ENCODE peak calls at places on chromosomes 3 and 15, in six cellular contexts. F is hepatic stellate cell, M is choroid plexus epithelial cell, V is NCI-H446 treated with DMSO at 0.1 percent for 48 hours, I is renal cortical epithelial cell, L is iris pigment epithelial cell. T is an unnamed sample.

GRCh38 chr3:50624634-50625033 is 7.7 kb downstream of the MAPKAPK3 start:
- DNase-seq in V (no peak), L (no peak), F (no peak), I (peak; percentile 68), M (peak; percentile 9), T (no peak)

GRCh38 chr3:8457039-8457438 is 44.6 kb upstream of the LMCD1 start:
- DNase-seq in I (no peak), V (no peak), F (peak; percentile 28), M (peak; percentile 55), L (peak; percentile 25), T (no peak)

GRCh38 chr15:44148580-44148979 is 46.5 kb downstream of the FRMD5 start:
- DNase-seq in M (no peak), I (no peak), F (no peak), V (no peak), L (no peak), T (no peak)

GRCh38 chr3:128734523-128735189 is 8.7 kb downstream of the RAB7A start:
- DNase-seq in L (peak; percentile 30), I (no peak), F (no peak), V (no peak), M (no peak), T (no peak)

GRCh38 chr3:132421832-132422231 is 4.5 kb downstream of the DNAJC13 start:
- DNase-seq in M (peak; percentile 41), V (no peak), L (peak; percentile 54), F (peak; percentile 44), I (peak; percentile 83), T (no peak)

GRCh38 chr15:78301813-78302212 is 2.4 kb upstream of the SKIC8 start:
- DNase-seq in F (no peak), I (peak; percentile 59), M (peak; percentile 58), V (no peak), L (peak; percentile 26), T (no peak)

GRCh38 chr3:127226946-127227842 is 34.3 kb downstream of the PRR23E start:
- DNase-seq in I (no peak), F (no peak), L (no peak), M (no peak), V (no peak), T (peak; percentile 57)

GRCh38 chr3:107796786-107797185 is 274.0 kb downstream of the BBX start:
- DNase-seq in F (no peak), M (peak; percentile 93), L (peak; percentile 94), I (peak; percentile 92), V (no peak), T (no peak)

GRCh38 chr3:178155521-178155920 is 380.7 kb upstream of the KCNMB2 start:
- DNase-seq in M (no peak), L (no peak), V (no peak), I (peak; percentile 26), F (no peak), T (no peak)

GRCh38 chr15:93038064-93038705 is 50.8 kb downstream of the RGMA start:
- DNase-seq in I (no peak), L (no peak), M (no peak), V (no peak), F (no peak), T (no peak)

GRCh38 chr3:124229836-124230235 is 237.9 kb upstream of the ROPN1 start:
- DNase-seq in M (no peak), L (no peak), I (no peak), F (no peak), V (no peak), T (no peak)

GRCh38 chr3:125958511-125959316 is 10.3 kb upstream of the ROPN1B start:
- DNase-seq in I (no peak), F (no peak), V (no peak), L (no peak), M (no peak), T (no peak)

GRCh38 chr15:25170113-25170731 is 215.4 kb downstream of the SNRPN start:
- DNase-seq in V (no peak), I (no peak), L (no peak), M (no peak), F (no peak), T (no peak)

GRCh38 chr3:165195628-165196576 is at the start of gene SLITRK3:
- DNase-seq in I (no peak), L (no peak), M (no peak), F (no peak), V (no peak), T (no peak)

GRCh38 chr3:138461246-138461645 is 26.8 kb downstream of the ESYT3 start:
- DNase-seq in M (no peak), L (peak; percentile 12), F (peak; percentile 46), V (no peak), I (peak; percentile 56), T (no peak)

GRCh38 chr15:101256756-101257155 is 4.9 kb upstream of the CHSY1 start:
- DNase-seq in L (no peak), V (no peak), I (no peak), M (no peak), F (no peak), T (no peak)

GRCh38 chr15:68561146-68561545 is 17.6 kb upstream of the CORO2B start:
- DNase-seq in M (no peak), L (no peak), V (peak; percentile 41), I (no peak), F (no peak), T (no peak)

GRCh38 chr3:113234688-113235260 is 23.4 kb downstream of the BOC start:
- DNase-seq in I (peak; percentile 51), M (peak; percentile 19), L (no peak), V (no peak), F (peak; percentile 12), T (no peak)

GRCh38 chr3:87025636-87026035 is 34.7 kb upstream of the VGLL3 start:
- DNase-seq in I (no peak), V (no peak), F (no peak), M (peak; percentile 20), L (no peak), T (no peak)

GRCh38 chr15:29183071-29183831 is 86.4 kb downstream of the NSMCE3 start:
- DNase-seq in F (no peak), I (peak; percentile 18), V (no peak), M (no peak), L (peak; percentile 7), T (peak; percentile 7)

GRCh38 chr3:46378426-46378942 is 7.7 kb downstream of the CCR5 start:
- DNase-seq in V (no peak), I (peak; percentile 41), F (peak; percentile 55), M (peak; percentile 74), L (peak; percentile 59), T (no peak)

GRCh38 chr15:77035584-77035983 is 35.3 kb downstream of the TSPAN3 start:
- DNase-seq in F (no peak), M (no peak), I (no peak), L (no peak), V (no peak), T (no peak)

GRCh38 chr3:102078864-102079808 is 229.8 kb downstream of the NFKBIZ start:
- DNase-seq in F (no peak), V (no peak), L (no peak), I (no peak), M (no peak), T (no peak)

GRCh38 chr3:71392277-71392676 is 191.3 kb downstream of the FOXP1 start:
- DNase-seq in M (no peak), F (no peak), V (no peak), L (no peak), I (no peak), T (no peak)

GRCh38 chr3:38573111-38573510 is 76.4 kb downstream of the SCN5A start:
- DNase-seq in V (no peak), M (no peak), L (no peak), I (no peak), F (no peak), T (no peak)

GRCh38 chr3:133962879-133963278 is 66.8 kb downstream of the SLCO2A1 start:
- DNase-seq in F (peak; percentile 27), M (peak; percentile 48), V (no peak), L (peak; percentile 36), I (peak; percentile 67), T (peak; percentile 30)

GRCh38 chr3:83523470-83524073 is 1435.2 kb upstream of the CADM2 start:
- DNase-seq in V (peak; percentile 34), F (peak; percentile 1), M (peak; percentile 85), I (peak; percentile 53), L (peak; percentile 52), T (peak; percentile 21)

GRCh38 chr15:61459785-61460707 is 230.9 kb upstream of the RORA start:
- DNase-seq in L (peak; percentile 66), I (peak; percentile 6), V (no peak), M (peak; percentile 87), F (no peak), T (no peak)

GRCh38 chr15:51089041-51089440 is 5.7 kb downstream of the TNFAIP8L3 start:
- DNase-seq in M (no peak), V (no peak), F (no peak), L (no peak), I (no peak), T (no peak)

GRCh38 chr3:49199244-49199899 is 28.0 kb downstream of the KLHDC8B start:
- DNase-seq in L (peak; percentile 95), M (peak; percentile 82), V (no peak), F (no peak), I (peak; percentile 67), T (no peak)

GRCh38 chr3:116339441-116340028 is 105.8 kb downstream of the LSAMP start:
- DNase-seq in M (peak; percentile 16), L (peak; percentile 11), I (no peak), V (peak; percentile 93), F (no peak), T (no peak)

GRCh38 chr15:33284336-33284735 is 26.4 kb upstream of the RYR3 start:
- DNase-seq in L (no peak), V (no peak), M (no peak), F (no peak), I (peak; percentile 25), T (no peak)

GRCh38 chr15:83887404-83887803 is 233.5 kb downstream of the ADAMTSL3 start:
- DNase-seq in L (no peak), V (no peak), F (no peak), I (no peak), M (no peak), T (no peak)

GRCh38 chr3:25404569-25404968 is 23.5 kb upstream of the RARB start:
- DNase-seq in M (no peak), L (no peak), V (no peak), I (no peak), F (no peak), T (no peak)

GRCh38 chr15:29470794-29471193 is 201.2 kb upstream of the NSMCE3 start:
- DNase-seq in M (no peak), V (no peak), L (no peak), F (no peak), I (peak; percentile 72), T (no peak)

GRCh38 chr15:39230205-39230916 is 350.5 kb upstream of the THBS1 start:
- DNase-seq in L (peak; percentile 48), M (peak; percentile 31), V (peak; percentile 58), I (no peak), F (no peak), T (no peak)

GRCh38 chr3:14148041-14148985 is 23.5 kb downstream of the TMEM43 start:
- DNase-seq in L (no peak), M (no peak), V (no peak), F (no peak), I (no peak), T (peak; percentile 28)

T was measured in HTR-8/SVneo.